ENCODE peak calls at places on chromosomes 11 and 22, in eight cellular contexts. K, H, B, R, Y, O, M and V are unnamed samples.

GRCh38 chr22:34943830-34944229 is 122.1 kb upstream of the ISX start:
- DNase-seq in K (no peak), H (no peak), B (no peak), R (no peak), Y (no peak), O (no peak), M (no peak), V (no peak)

GRCh38 chr22:22233081-22233480 is 11.5 kb upstream of the VPREB1 start:
- DNase-seq in K (no peak), H (no peak), B (no peak), R (no peak), Y (no peak), O (no peak), M (no peak), V (no peak)

GRCh38 chr22:46180370-46181137 is 30.2 kb downstream of the PPARA start:
- DNase-seq in K (no peak), H (no peak), B (no peak), R (no peak), Y (no peak), O (no peak), M (no peak), V (no peak)

GRCh38 chr22:37563153-37564081 is 3.1 kb downstream of the CDC42EP1 start:
- DNase-seq in K (no peak), H (peak), B (no peak), R (no peak), Y (peak), O (peak), M (peak), V (no peak)

GRCh38 chr11:104700609-104701008 is 197.7 kb downstream of the CASP12 start:
- DNase-seq in K (no peak), H (no peak), B (no peak), R (no peak), Y (peak), O (no peak), M (no peak), V (no peak)

GRCh38 chr11:68328374-68329091 is 16.1 kb downstream of the LRP5 start:
- DNase-seq in K (peak), H (peak), B (no peak), R (no peak), Y (no peak), O (no peak), M (no peak), V (no peak)

GRCh38 chr11:118217575-118217974 is 7.2 kb downstream of the JAML start:
- DNase-seq in K (no peak), H (no peak), B (no peak), R (no peak), Y (no peak), O (no peak), M (no peak), V (no peak)

GRCh38 chr11:116232364-116232801 is 540.4 kb downstream of the BUD13 start:
- DNase-seq in K (no peak), H (no peak), B (no peak), R (no peak), Y (no peak), O (no peak), M (no peak), V (no peak)

GRCh38 chr11:83918471-83918870 is 632.3 kb upstream of the CCDC90B start:
- DNase-seq in K (no peak), H (no peak), B (no peak), R (no peak), Y (no peak), O (peak), M (no peak), V (no peak)

GRCh38 chr11:46761807-46762206 is 42.8 kb downstream of the F2 start:
- DNase-seq in K (no peak), H (no peak), B (no peak), R (no peak), Y (no peak), O (no peak), M (no peak), V (no peak)